ENCODE peak calls at places on chromosomes 12 and 14, in seven cellular contexts. A is IMR-90, U is neuronal stem cell, T is mesendoderm, N is mesenchymal stem cell, P is trophoblast cell, X is H1. E is an unnamed sample.

GRCh38 chr14:105323663-105324062 is 9.1 kb downstream of the PACS2 start:
- DNase-seq in A (no peak), U (no peak), T (no peak), N (no peak), P (no peak), X (no peak), E (no peak)

GRCh38 chr12:92242917-92243316 is 97.3 kb upstream of the BTG1 start:
- DNase-seq in A (peak; percentile 59), U (no peak), T (no peak), N (peak; percentile 74), P (no peak), X (no peak), E (no peak)

GRCh38 chr14:91405241-91405721 is 12.3 kb downstream of the CCDC88C start:
- DNase-seq in A (no peak), U (no peak), T (no peak), N (no peak), P (no peak), X (no peak), E (no peak)

GRCh38 chr12:45669093-45669492 is 60.4 kb upstream of the ARID2 start:
- DNase-seq in A (peak; percentile 64), U (no peak), T (no peak), N (peak; percentile 58), P (no peak), X (no peak), E (no peak)

GRCh38 chr12:26744697-26745440 is 88.1 kb downstream of the ITPR2 start:
- DNase-seq in A (no peak), U (no peak), T (no peak), N (no peak), P (peak; percentile 74), X (no peak), E (no peak)

GRCh38 chr14:72776701-72777255 is 117.1 kb downstream of the DPF3 start:
- DNase-seq in A (no peak), U (no peak), T (no peak), N (no peak), P (no peak), X (no peak), E (no peak)

GRCh38 chr12:107581616-107582015 is 104.0 kb upstream of the PWP1 start:
- DNase-seq in A (no peak), U (no peak), T (no peak), N (no peak), P (no peak), X (no peak), E (no peak)

GRCh38 chr14:84874436-84874835 is 655.5 kb upstream of the FLRT2 start:
- DNase-seq in A (no peak), U (no peak), T (no peak), N (no peak), P (no peak), X (no peak), E (no peak)

GRCh38 chr12:12590961-12591360 is 20.7 kb upstream of the CREBL2 start:
- DNase-seq in A (no peak), U (no peak), T (no peak), N (no peak), P (peak; percentile 62), X (no peak), E (no peak)

GRCh38 chr12:78359530-78359929 is 505.0 kb upstream of the SYT1 start:
- DNase-seq in A (peak; percentile 49), U (no peak), T (peak; percentile 3), N (no peak), P (no peak), X (no peak), E (no peak)

GRCh38 chr12:806116-806805 is 53.9 kb downstream of the WNK1 start:
- DNase-seq in A (peak; percentile 50), U (no peak), T (no peak), N (peak; percentile 56), P (no peak), X (no peak), E (no peak)

GRCh38 chr12:31853520-31853919 is 105.7 kb upstream of the RESF1 start:
- DNase-seq in A (no peak), U (no peak), T (no peak), N (no peak), P (no peak), X (no peak), E (no peak)

GRCh38 chr14:23640524-23641141 is 4.5 kb downstream of the DHRS2 start:
- DNase-seq in A (peak; percentile 49), U (no peak), T (peak; percentile 43), N (no peak), P (no peak), X (no peak), E (peak; percentile 49)

GRCh38 chr12:52147367-52147972 is 44.3 kb downstream of the KRT80 start:
- DNase-seq in A (peak; percentile 99), U (no peak), T (peak; percentile 73), N (peak; percentile 97), P (peak; percentile 99), X (no peak), E (peak; percentile 60)

GRCh38 chr12:31118831-31119530 is 45.3 kb downstream of the DDX11 start:
- DNase-seq in A (no peak), U (peak; percentile 62), T (peak; percentile 88), N (no peak), P (no peak), X (peak; percentile 72), E (peak; percentile 87)

GRCh38 chr14:92451755-92452154 is 61.8 kb upstream of the RIN3 start:
- DNase-seq in A (no peak), U (no peak), T (no peak), N (no peak), P (no peak), X (no peak), E (no peak)

GRCh38 chr14:80109055-80109454 is 102.2 kb downstream of the DIO2 start:
- DNase-seq in A (no peak), U (no peak), T (no peak), N (no peak), P (no peak), X (no peak), E (no peak)

GRCh38 chr12:91123236-91123635 is 11.9 kb upstream of the LUM start:
- DNase-seq in A (peak; percentile 21), U (no peak), T (no peak), N (no peak), P (no peak), X (no peak), E (no peak)

GRCh38 chr12:52650520-52651081 is 1.4 kb downstream of the KRT2 start:
- DNase-seq in A (no peak), U (no peak), T (no peak), N (no peak), P (peak; percentile 1), X (no peak), E (peak; percentile 28)

GRCh38 chr12:70719672-70720420 is 82.6 kb upstream of the PTPRB start:
- DNase-seq in A (peak; percentile 36), U (peak; percentile 70), T (peak; percentile 59), N (peak; percentile 30), P (peak; percentile 49), X (peak; percentile 73), E (peak; percentile 79)

GRCh38 chr14:21268612-21269251 is 510 bp downstream of the HNRNPC start:
- DNase-seq in A (peak; percentile 65), U (peak; percentile 32), T (peak; percentile 83), N (peak; percentile 73), P (peak; percentile 61), X (no peak), E (no peak)

GRCh38 chr14:66959437-66960050 is 229.7 kb upstream of the GARIN2 start:
- DNase-seq in A (no peak), U (no peak), T (no peak), N (no peak), P (no peak), X (no peak), E (no peak)
- H3K18ac ChIP-seq in A (no peak overlapping the region), U (no peak overlapping the region), T (no peak overlapping the region), N (no peak overlapping the region), P (no peak overlapping the region), X (no peak overlapping the region), E (no peak overlapping the region)

DNA sequence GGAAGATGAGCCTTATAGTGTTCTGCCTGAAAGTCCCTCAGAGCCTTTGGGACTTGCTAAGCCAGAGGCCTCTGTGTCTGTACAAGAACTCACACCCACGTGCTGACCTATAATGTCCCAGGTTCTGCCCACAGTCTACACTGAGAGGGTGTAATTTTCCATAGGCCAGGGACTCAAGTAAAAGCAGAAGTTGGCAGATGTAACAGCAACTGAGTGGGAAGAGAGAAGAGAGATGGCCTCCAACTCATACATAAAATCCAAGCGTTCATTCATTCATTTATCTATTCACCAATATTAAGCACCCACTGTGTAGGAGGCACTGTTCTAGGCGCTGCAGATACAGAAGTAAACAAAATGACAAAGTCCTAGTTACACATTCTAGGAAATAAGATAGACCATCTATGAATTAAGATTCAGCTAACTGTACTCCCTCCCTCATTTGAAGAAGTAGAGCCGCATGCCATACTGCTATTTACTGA is 41.7 kb upstream of the MDM1 start:
- DNase-seq in A (no peak), U (no peak), T (no peak), N (no peak), P (no peak), X (no peak), E (no peak)
- H3K18ac ChIP-seq in A (no peak overlapping the region), U (no peak overlapping the region), T (no peak overlapping the region), N (no peak overlapping the region), P (no peak overlapping the region), X (no peak overlapping the region), E (no peak overlapping the region)

DNA sequence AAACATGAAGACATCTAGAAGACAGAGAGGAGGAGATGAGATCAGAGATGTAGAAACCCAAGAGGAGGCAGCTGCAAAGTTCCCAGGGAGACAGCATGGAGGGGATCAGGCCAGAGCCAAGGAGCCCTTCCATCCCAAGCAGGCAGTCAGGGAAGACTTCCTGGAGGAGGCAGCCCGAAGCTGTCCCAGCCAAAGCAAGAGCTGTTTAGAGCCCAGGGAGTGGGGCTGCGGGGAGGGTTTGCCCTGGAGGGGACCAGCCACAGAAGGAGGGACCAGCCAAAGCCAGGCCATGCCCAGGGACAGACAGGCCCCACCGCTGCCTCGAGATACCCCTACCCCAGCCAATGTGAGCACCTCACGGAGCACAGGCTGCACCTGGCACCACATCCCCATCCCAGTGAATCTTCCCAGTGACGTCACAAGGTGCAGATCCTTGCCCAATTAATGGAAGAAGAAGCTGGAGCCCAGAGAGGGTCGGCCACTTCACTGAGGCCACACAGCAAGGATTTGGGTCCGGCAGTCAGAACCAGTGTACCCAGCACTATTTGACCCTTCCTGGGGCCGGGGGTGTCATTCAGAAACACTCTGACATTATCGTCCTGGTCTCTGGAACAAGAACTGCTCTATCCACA is 14.1 kb upstream of the DIO3 start:
- DNase-seq in A (no peak), U (no peak), T (no peak), N (no peak), P (no peak), X (no peak), E (no peak)
- H3K18ac ChIP-seq in A (no peak overlapping the region), U (peak overlapping the region; percentile 11), T (no peak overlapping the region), N (no peak overlapping the region), P (no peak overlapping the region), X (no peak overlapping the region), E (no peak overlapping the region)

GRCh38 chr14:97061198-97061597 is 264.0 kb downstream of the VRK1 start:
- DNase-seq in A (no peak), U (no peak), T (no peak), N (no peak), P (no peak), X (no peak), E (no peak)

GRCh38 chr14:97071177-97071576 is 274.0 kb downstream of the VRK1 start:
- DNase-seq in A (no peak), U (no peak), T (no peak), N (no peak), P (no peak), X (no peak), E (no peak)

GRCh38 chr14:97065305-97066067 is 268.3 kb downstream of the VRK1 start:
- DNase-seq in A (no peak), U (no peak), T (no peak), N (no peak), P (no peak), X (no peak), E (no peak)

GRCh38 chr14:97061714-97062113 is 264.5 kb downstream of the VRK1 start:
- DNase-seq in A (no peak), U (no peak), T (no peak), N (no peak), P (no peak), X (no peak), E (no peak)

GRCh38 chr14:97066068-97066899 is 269.1 kb downstream of the VRK1 start:
- DNase-seq in A (no peak), U (no peak), T (no peak), N (no peak), P (no peak), X (no peak), E (no peak)
- H3K18ac ChIP-seq in A (no peak overlapping the region), U (no peak overlapping the region), T (no peak overlapping the region), N (no peak overlapping the region), P (no peak overlapping the region), X (no peak overlapping the region), E (no peak overlapping the region)